ENCODE peak calls at places on chromosome X, in nine cellular contexts. One of them, this sample, is unnamed.
A peak's percentile ranks its signal among the peaks of the same experiment; 100 is the strongest.

GRCh38 chrX:65407157-65407626 is 127.4 kb downstream of the LAS1L start:
- DNase-seq in tibial nerve: no peak
- DNase-seq in lower leg skin: no peak
- DNase-seq in uterus: no peak
- DNase-seq in IMR-90: no peak
- DNase-seq in H54: no peak
- DNase-seq in right lobe of liver: no peak
- DNase-seq in A549: no peak
- DNase-seq in sigmoid colon: no peak
- DNase-seq in this sample: no peak

GRCh38 chrX:138287200-138287865 is 424.2 kb downstream of the FGF13 start:
- DNase-seq in lower leg skin: no peak
- DNase-seq in sigmoid colon: no peak
- DNase-seq in right lobe of liver: no peak
- DNase-seq in IMR-90: no peak
- DNase-seq in A549: no peak
- DNase-seq in H54: no peak
- DNase-seq in uterus: no peak
- DNase-seq in tibial nerve: no peak
- DNase-seq in this sample: no peak

GRCh38 chrX:54357414-54358377 is at the start of gene WNK3:
- DNase-seq in sigmoid colon: peak; percentile 92
- DNase-seq in tibial nerve: peak; percentile 57
- DNase-seq in right lobe of liver: peak; percentile 83
- DNase-seq in H54: peak; percentile 28
- DNase-seq in IMR-90: peak; percentile 57
- DNase-seq in uterus: peak; percentile 76
- DNase-seq in A549: peak; percentile 48
- DNase-seq in lower leg skin: peak; percentile 51
- DNase-seq in this sample: peak; percentile 43

GRCh38 chrX:80216086-80216485 is 201.5 kb downstream of the TBX22 start:
- DNase-seq in right lobe of liver: no peak
- DNase-seq in A549: peak; percentile 63
- DNase-seq in H54: no peak
- DNase-seq in sigmoid colon: no peak
- DNase-seq in tibial nerve: no peak
- DNase-seq in uterus: no peak
- DNase-seq in lower leg skin: no peak
- DNase-seq in IMR-90: no peak
- DNase-seq in this sample: peak; percentile 1

GRCh38 chrX:43758044-43758443 is 101.9 kb downstream of the MAOA start:
- DNase-seq in uterus: no peak
- DNase-seq in A549: no peak
- DNase-seq in H54: no peak
- DNase-seq in lower leg skin: no peak
- DNase-seq in right lobe of liver: no peak
- DNase-seq in IMR-90: no peak
- DNase-seq in sigmoid colon: no peak
- DNase-seq in tibial nerve: no peak
- DNase-seq in this sample: no peak

GRCh38 chrX:118116308-118117068 is at the start of gene KLHL13:
- DNase-seq in right lobe of liver: peak; percentile 39
- DNase-seq in tibial nerve: peak; percentile 11
- DNase-seq in IMR-90: peak; percentile 18
- DNase-seq in sigmoid colon: peak; percentile 76
- DNase-seq in lower leg skin: no peak
- DNase-seq in A549: peak; percentile 14
- DNase-seq in uterus: peak; percentile 48
- DNase-seq in H54: peak; percentile 35
- DNase-seq in this sample: peak; percentile 67

GRCh38 chrX:130246084-130246483 is 22.6 kb downstream of the ZNF280C start:
- DNase-seq in A549: no peak
- DNase-seq in sigmoid colon: no peak
- DNase-seq in tibial nerve: no peak
- DNase-seq in right lobe of liver: no peak
- DNase-seq in uterus: no peak
- DNase-seq in H54: no peak
- DNase-seq in IMR-90: no peak
- DNase-seq in lower leg skin: no peak
- DNase-seq in this sample: no peak

GRCh38 chrX:149937881-149938426 is 337 bp downstream of the EOLA2 start:
- DNase-seq in tibial nerve: no peak
- DNase-seq in uterus: no peak
- DNase-seq in A549: peak; percentile 4
- DNase-seq in IMR-90: peak; percentile 0
- DNase-seq in sigmoid colon: peak; percentile 71
- DNase-seq in right lobe of liver: peak; percentile 37
- DNase-seq in lower leg skin: no peak
- DNase-seq in H54: no peak
- DNase-seq in this sample: peak; percentile 63

GRCh38 chrX:151710457-151710856 is 5.4 kb upstream of the FATE1 start:
- DNase-seq in right lobe of liver: no peak
- DNase-seq in tibial nerve: no peak
- DNase-seq in uterus: no peak
- DNase-seq in A549: no peak
- DNase-seq in H54: no peak
- DNase-seq in lower leg skin: no peak
- DNase-seq in sigmoid colon: no peak
- DNase-seq in IMR-90: no peak
- DNase-seq in this sample: no peak
- TF ChIP-seq POLR2A in right lobe of liver: no peak
- TF ChIP-seq POLR2A in tibial nerve: no peak
- TF ChIP-seq POLR2A in uterus: no peak
- TF ChIP-seq POLR2A in A549: no peak
- TF ChIP-seq POLR2A in H54: no peak
- TF ChIP-seq POLR2A in lower leg skin: no peak
- TF ChIP-seq POLR2A in sigmoid colon: no peak
- TF ChIP-seq POLR2A in IMR-90: no peak
- TF ChIP-seq POLR2A in this sample: no peak

DNA sequence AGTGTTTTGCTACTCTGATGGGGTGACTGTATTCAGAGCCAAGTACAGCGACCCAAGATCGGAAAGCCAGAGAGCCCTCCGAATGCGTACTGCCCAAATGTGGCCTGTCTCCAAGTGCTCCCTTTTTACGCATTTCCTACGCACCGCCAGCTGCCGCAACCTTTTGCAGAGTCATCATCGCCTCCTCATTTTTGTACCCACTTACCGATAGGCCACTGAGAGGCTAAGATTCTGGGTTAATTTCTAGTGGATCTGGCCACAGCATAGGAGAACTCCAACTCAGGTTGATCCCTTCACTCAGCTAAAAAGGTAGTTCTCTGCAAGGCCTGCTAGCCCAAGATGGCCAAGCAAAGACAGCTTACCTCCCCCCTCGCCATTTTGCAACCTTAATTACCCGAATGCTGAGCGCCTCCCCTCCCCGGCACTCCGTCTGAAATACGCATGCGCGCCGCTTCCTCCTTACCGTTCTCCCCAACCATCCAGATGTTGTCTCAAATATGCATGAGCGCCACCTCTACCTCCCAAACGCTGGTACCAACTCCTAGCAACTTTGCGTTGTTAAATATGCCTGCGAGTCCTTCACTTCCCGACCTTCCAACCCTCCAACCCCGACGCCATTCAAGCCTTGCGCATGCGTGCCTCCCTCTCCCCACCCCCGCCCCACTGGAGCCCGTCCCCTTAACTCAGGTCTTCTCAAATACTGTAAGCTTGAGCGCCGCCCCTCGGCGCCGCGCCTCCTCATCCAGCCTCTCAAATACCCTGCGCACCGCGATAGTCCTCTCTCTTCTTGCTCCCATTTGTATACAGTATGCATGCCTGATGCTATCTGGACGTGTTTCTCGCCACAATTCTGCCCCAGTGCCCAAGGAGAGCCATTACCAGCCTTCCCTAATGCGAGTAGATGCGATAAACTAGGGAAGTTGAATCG is 11.8 kb upstream of the ZCCHC13 start:
- DNase-seq in tibial nerve: peak; percentile 86
- DNase-seq in uterus: peak; percentile 81
- DNase-seq in IMR-90: peak; percentile 87
- DNase-seq in lower leg skin: peak; percentile 88
- DNase-seq in right lobe of liver: peak; percentile 87
- DNase-seq in sigmoid colon: peak; percentile 95
- DNase-seq in H54: peak; percentile 53
- DNase-seq in A549: peak; percentile 95
- DNase-seq in this sample: peak; percentile 93
- TF ChIP-seq POLR2A in tibial nerve: no peak
- TF ChIP-seq POLR2A in uterus: peak; percentile 41
- TF ChIP-seq POLR2A in IMR-90: peak; percentile 87
- TF ChIP-seq POLR2A in lower leg skin: no peak
- TF ChIP-seq POLR2A in right lobe of liver: peak; percentile 64
- TF ChIP-seq POLR2A in sigmoid colon: peak; percentile 14
- TF ChIP-seq POLR2A in H54: peak; percentile 23
- TF ChIP-seq POLR2A in A549: peak; percentile 75
- TF ChIP-seq POLR2A in this sample: peak; percentile 97

DNA sequence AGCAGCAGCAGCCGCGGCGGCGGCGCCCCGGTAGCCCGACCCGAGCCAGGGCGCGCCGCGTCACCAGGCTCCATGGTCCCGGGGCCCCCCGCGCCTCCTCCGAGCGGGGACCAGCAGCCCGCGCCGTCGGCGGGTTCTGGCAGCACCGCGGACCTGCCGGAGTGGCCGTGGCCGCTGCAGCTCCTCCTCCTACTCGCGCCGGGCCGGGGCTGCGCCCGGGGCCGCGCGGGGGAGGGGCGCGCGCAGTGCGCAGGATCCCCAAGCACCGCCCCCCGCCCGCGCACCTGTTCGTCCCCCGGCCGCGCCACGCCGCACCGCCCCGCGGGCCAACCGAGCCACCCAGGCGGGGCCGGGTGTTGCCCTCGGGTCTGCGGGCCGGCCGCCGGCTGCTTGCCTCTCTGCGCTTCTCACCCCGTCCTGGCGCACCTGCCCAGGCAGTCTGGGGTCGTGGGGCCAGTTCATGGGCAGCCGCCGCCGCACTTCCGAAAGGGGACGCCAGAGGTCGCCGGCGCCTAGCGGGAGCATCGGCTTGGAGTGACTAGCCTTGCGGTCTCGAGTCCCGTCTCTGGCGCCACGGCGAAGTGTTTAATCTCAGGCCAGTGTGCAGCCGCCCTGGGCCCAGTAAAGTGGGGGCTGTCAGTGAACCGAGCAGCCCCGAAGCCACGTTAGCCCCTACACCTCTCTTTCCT is at the start of gene SLC9A7:
- DNase-seq in sigmoid colon: peak; percentile 81
- DNase-seq in uterus: peak; percentile 72
- DNase-seq in IMR-90: peak; percentile 61
- DNase-seq in A549: peak; percentile 84
- DNase-seq in lower leg skin: peak; percentile 39
- DNase-seq in H54: no peak
- DNase-seq in tibial nerve: peak; percentile 43
- DNase-seq in right lobe of liver: peak; percentile 82
- DNase-seq in this sample: peak; percentile 73
- TF ChIP-seq POLR2A in sigmoid colon: no peak
- TF ChIP-seq POLR2A in uterus: no peak
- TF ChIP-seq POLR2A in IMR-90: no peak
- TF ChIP-seq POLR2A in A549: peak; percentile 42
- TF ChIP-seq POLR2A in lower leg skin: no peak
- TF ChIP-seq POLR2A in H54: peak; percentile 53
- TF ChIP-seq POLR2A in tibial nerve: no peak
- TF ChIP-seq POLR2A in right lobe of liver: peak; percentile 70
- TF ChIP-seq POLR2A in this sample: no peak

GRCh38 chrX:119565110-119565663 is at the start of gene STEEP1:
- DNase-seq in lower leg skin: peak; percentile 88
- DNase-seq in right lobe of liver: peak; percentile 84
- DNase-seq in A549: peak; percentile 96
- DNase-seq in tibial nerve: peak; percentile 76
- DNase-seq in IMR-90: peak; percentile 92
- DNase-seq in uterus: peak; percentile 84
- DNase-seq in sigmoid colon: peak; percentile 95
- DNase-seq in H54: peak; percentile 78
- DNase-seq in this sample: peak; percentile 94
- TF ChIP-seq POLR2A in lower leg skin: no peak
- TF ChIP-seq POLR2A in right lobe of liver: no peak
- TF ChIP-seq POLR2A in A549: peak; percentile 51
- TF ChIP-seq POLR2A in tibial nerve: no peak
- TF ChIP-seq POLR2A in IMR-90: peak; percentile 46
- TF ChIP-seq POLR2A in uterus: no peak
- TF ChIP-seq POLR2A in sigmoid colon: no peak
- TF ChIP-seq POLR2A in H54: peak; percentile 41
- TF ChIP-seq POLR2A in this sample: peak; percentile 63

GRCh38 chrX:101388604-101389003 is 2.2 kb upstream of the RPL36A start:
- DNase-seq in IMR-90: no peak
- DNase-seq in A549: no peak
- DNase-seq in H54: no peak
- DNase-seq in lower leg skin: no peak
- DNase-seq in uterus: no peak
- DNase-seq in sigmoid colon: no peak
- DNase-seq in tibial nerve: no peak
- DNase-seq in right lobe of liver: no peak
- DNase-seq in this sample: no peak

GRCh38 chrX:101394372-101394771 is 3.6 kb downstream of the RPL36A start:
- DNase-seq in H54: no peak
- DNase-seq in tibial nerve: no peak
- DNase-seq in right lobe of liver: no peak
- DNase-seq in IMR-90: no peak
- DNase-seq in A549: no peak
- DNase-seq in uterus: no peak
- DNase-seq in lower leg skin: no peak
- DNase-seq in sigmoid colon: no peak
- DNase-seq in this sample: no peak

GRCh38 chrX:101393530-101394305 is 2.9 kb downstream of the RPL36A start:
- DNase-seq in right lobe of liver: no peak
- DNase-seq in IMR-90: no peak
- DNase-seq in tibial nerve: no peak
- DNase-seq in A549: no peak
- DNase-seq in H54: no peak
- DNase-seq in uterus: no peak
- DNase-seq in sigmoid colon: no peak
- DNase-seq in lower leg skin: no peak
- DNase-seq in this sample: no peak

GRCh38 chrX:101391831-101392230 is 1.0 kb downstream of the RPL36A start:
- DNase-seq in uterus: no peak
- DNase-seq in IMR-90: no peak
- DNase-seq in H54: no peak
- DNase-seq in tibial nerve: no peak
- DNase-seq in sigmoid colon: no peak
- DNase-seq in A549: no peak
- DNase-seq in lower leg skin: no peak
- DNase-seq in right lobe of liver: no peak
- DNase-seq in this sample: no peak

DNA sequence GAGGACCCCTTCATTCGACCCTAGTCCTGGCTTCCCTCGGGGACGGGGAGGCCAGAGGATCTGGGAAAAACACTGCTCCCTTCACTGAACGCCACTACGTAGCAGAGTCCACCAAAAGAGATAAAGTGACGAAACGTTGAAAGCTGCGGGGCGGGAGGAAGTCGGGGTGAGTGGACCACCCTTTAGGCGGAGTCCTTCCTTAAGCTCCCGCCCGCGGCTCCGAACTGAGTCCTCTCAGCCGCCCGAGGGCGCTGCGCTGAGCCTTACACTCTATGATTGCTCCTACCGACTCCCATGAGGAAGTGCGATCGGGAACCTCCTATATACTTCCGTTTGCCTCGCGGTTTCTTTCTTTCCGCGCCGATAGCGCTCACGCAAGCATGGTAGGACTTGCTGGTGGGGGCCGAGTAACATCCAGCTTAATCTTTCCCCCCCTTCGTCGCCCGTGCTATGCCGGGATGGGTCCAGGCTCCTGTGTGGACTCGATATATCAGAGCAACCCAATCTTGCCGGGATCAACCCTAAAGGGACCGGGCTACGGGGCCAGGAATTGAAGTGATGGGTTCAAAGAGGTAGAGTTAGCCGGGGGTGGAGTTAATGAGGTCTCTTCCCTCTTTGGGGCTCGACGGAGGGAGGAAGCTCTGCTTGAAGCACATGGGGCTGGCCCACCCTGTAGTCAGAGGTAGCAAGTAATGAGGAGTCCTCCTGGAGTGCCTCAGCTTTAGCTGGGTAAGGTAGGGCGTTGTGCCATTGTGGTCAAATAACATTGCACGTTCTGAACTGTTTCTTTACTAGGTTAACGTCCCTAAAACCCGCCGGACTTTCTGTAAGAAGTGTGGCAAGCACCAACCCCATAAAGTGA is at the start of gene RPL36A:
- DNase-seq in H54: peak; percentile 54
- DNase-seq in A549: peak; percentile 94
- DNase-seq in IMR-90: peak; percentile 89
- DNase-seq in sigmoid colon: peak; percentile 92
- DNase-seq in tibial nerve: peak; percentile 68
- DNase-seq in uterus: peak; percentile 84
- DNase-seq in right lobe of liver: peak; percentile 85
- DNase-seq in lower leg skin: peak; percentile 83
- DNase-seq in this sample: peak; percentile 94
- TF ChIP-seq POLR2A in H54: peak; percentile 79
- TF ChIP-seq POLR2A in A549: peak; percentile 93
- TF ChIP-seq POLR2A in IMR-90: peak; percentile 98
- TF ChIP-seq POLR2A in sigmoid colon: peak; percentile 75
- TF ChIP-seq POLR2A in tibial nerve: peak; percentile 65
- TF ChIP-seq POLR2A in uterus: peak; percentile 75
- TF ChIP-seq POLR2A in right lobe of liver: peak; percentile 82
- TF ChIP-seq POLR2A in lower leg skin: no peak
- TF ChIP-seq POLR2A in this sample: peak; percentile 99